ENCODE peak calls at places on chromosome 22, in ten cellular contexts. One of them, this sample, is unnamed.
A peak's percentile ranks its signal among the peaks of the same experiment; 100 is the strongest.

GRCh38 chr22:29393019-29393608 is 4.7 kb upstream of the AP1B1 start:
- DNase-seq in mucosa of descending colon: no peak
- DNase-seq in PC-3: no peak
- DNase-seq in esophagus squamous epithelium: no peak
- DNase-seq in GM06990: no peak
- DNase-seq in K562: no peak
- DNase-seq in astrocyte of the spinal cord: no peak
- DNase-seq in kidney epithelial cell: no peak
- DNase-seq in cardiac fibroblast: no peak
- DNase-seq in spleen: no peak
- DNase-seq in this sample: no peak

GRCh38 chr22:39938509-39938908 is 21.7 kb upstream of the TMA7B start:
- DNase-seq in mucosa of descending colon: no peak
- DNase-seq in PC-3: no peak
- DNase-seq in esophagus squamous epithelium: no peak
- DNase-seq in GM06990: no peak
- DNase-seq in K562: peak; percentile 29
- DNase-seq in astrocyte of the spinal cord: no peak
- DNase-seq in kidney epithelial cell: no peak
- DNase-seq in cardiac fibroblast: no peak
- DNase-seq in spleen: no peak
- DNase-seq in this sample: no peak

GRCh38 chr22:35301370-35301874 is 1.7 kb downstream of the TOM1 start:
- DNase-seq in mucosa of descending colon: no peak
- DNase-seq in PC-3: peak; percentile 79
- DNase-seq in esophagus squamous epithelium: no peak
- DNase-seq in GM06990: no peak
- DNase-seq in K562: peak; percentile 20
- DNase-seq in astrocyte of the spinal cord: peak; percentile 85
- DNase-seq in kidney epithelial cell: no peak
- DNase-seq in cardiac fibroblast: peak; percentile 98
- DNase-seq in spleen: peak; percentile 81
- DNase-seq in this sample: peak; percentile 39

GRCh38 chr22:46251266-46251665 is 1.2 kb upstream of the CDPF1 start:
- DNase-seq in mucosa of descending colon: no peak
- DNase-seq in PC-3: no peak
- DNase-seq in esophagus squamous epithelium: no peak
- DNase-seq in GM06990: no peak
- DNase-seq in K562: no peak
- DNase-seq in astrocyte of the spinal cord: no peak
- DNase-seq in kidney epithelial cell: no peak
- DNase-seq in cardiac fibroblast: no peak
- DNase-seq in spleen: no peak
- DNase-seq in this sample: no peak

GRCh38 chr22:47865626-47866025 is 1103.2 kb downstream of the TBC1D22A start:
- DNase-seq in mucosa of descending colon: no peak
- DNase-seq in PC-3: no peak
- DNase-seq in esophagus squamous epithelium: no peak
- DNase-seq in GM06990: no peak
- DNase-seq in K562: no peak
- DNase-seq in astrocyte of the spinal cord: no peak
- DNase-seq in kidney epithelial cell: no peak
- DNase-seq in cardiac fibroblast: no peak
- DNase-seq in spleen: no peak
- DNase-seq in this sample: no peak

GRCh38 chr22:44088976-44089570 is 65.0 kb downstream of the PARVB start:
- DNase-seq in mucosa of descending colon: no peak
- DNase-seq in PC-3: no peak
- DNase-seq in esophagus squamous epithelium: no peak
- DNase-seq in GM06990: no peak
- DNase-seq in K562: no peak
- DNase-seq in astrocyte of the spinal cord: peak; percentile 46
- DNase-seq in kidney epithelial cell: peak; percentile 25
- DNase-seq in cardiac fibroblast: peak; percentile 17
- DNase-seq in spleen: no peak
- DNase-seq in this sample: peak; percentile 2

GRCh38 chr22:44669725-44670027 is 32.3 kb upstream of the PRR5 start:
- DNase-seq in mucosa of descending colon: peak; percentile 50
- DNase-seq in PC-3: no peak
- DNase-seq in esophagus squamous epithelium: no peak
- DNase-seq in GM06990: no peak
- DNase-seq in K562: peak; percentile 60
- DNase-seq in astrocyte of the spinal cord: no peak
- DNase-seq in kidney epithelial cell: no peak
- DNase-seq in cardiac fibroblast: no peak
- DNase-seq in spleen: no peak
- DNase-seq in this sample: no peak

GRCh38 chr22:35961480-35961902 is 67.1 kb downstream of the RBFOX2 start:
- DNase-seq in mucosa of descending colon: no peak
- DNase-seq in PC-3: no peak
- DNase-seq in esophagus squamous epithelium: no peak
- DNase-seq in GM06990: no peak
- DNase-seq in K562: no peak
- DNase-seq in astrocyte of the spinal cord: peak; percentile 82
- DNase-seq in kidney epithelial cell: peak; percentile 63
- DNase-seq in cardiac fibroblast: peak; percentile 91
- DNase-seq in spleen: no peak
- DNase-seq in this sample: peak; percentile 86

DNA sequence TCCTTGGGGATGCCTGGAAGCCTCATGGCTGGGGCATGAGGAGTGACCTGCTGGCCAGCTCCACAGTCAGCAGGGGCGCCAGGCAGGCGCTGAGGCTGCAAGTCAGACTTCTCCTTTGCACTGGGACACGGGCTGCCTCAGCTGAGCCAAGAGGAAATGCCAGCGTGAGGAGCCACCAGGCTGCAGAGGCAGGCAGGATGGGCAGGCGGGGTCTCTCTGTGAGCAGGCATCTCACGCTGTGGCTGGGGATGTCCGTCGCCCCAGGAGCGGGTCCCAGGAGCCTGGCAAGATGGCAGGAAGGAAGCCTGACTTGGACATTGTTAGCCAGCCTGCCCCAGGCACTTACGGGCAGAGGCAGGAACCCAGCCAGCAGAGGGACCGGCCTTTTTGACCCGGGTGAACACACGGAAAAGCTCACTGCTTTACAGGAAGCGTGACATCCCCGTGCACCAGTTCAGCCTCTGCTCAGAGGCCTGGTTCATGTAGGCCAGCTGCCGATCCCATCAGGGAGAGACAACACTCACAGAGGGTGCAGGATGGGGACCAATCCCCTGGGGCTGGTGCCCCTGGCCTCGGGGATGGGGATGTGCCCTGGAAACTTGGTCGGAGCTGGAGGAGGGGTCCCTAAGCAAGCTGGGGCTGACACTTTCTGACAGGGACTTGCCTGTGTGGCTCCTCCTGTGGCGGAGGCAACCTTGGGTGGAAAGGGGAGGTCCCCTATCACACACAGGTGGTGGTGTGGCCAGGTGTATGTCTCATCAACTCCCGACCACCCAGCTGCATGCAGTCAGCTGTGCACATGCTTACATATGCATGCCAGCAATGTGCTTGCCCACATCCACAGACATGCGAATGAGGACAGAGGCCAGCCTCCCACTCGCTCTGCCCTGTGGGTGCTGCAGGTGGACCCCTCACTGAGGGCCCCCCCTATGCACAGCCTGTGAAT is 10.0 kb downstream of the GNB1L start:
- DNase-seq in mucosa of descending colon: peak; percentile 67
- DNase-seq in PC-3: peak; percentile 15
- DNase-seq in esophagus squamous epithelium: no peak
- DNase-seq in GM06990: no peak
- DNase-seq in K562: no peak
- DNase-seq in astrocyte of the spinal cord: no peak
- DNase-seq in kidney epithelial cell: no peak
- DNase-seq in cardiac fibroblast: peak; percentile 67
- DNase-seq in spleen: peak; percentile 93
- DNase-seq in this sample: peak; percentile 59
- TF ChIP-seq CTCF in mucosa of descending colon: no peak
- TF ChIP-seq CTCF in PC-3: no peak
- TF ChIP-seq CTCF in esophagus squamous epithelium: no peak
- TF ChIP-seq CTCF in GM06990: no peak
- TF ChIP-seq CTCF in K562: no peak
- TF ChIP-seq CTCF in astrocyte of the spinal cord: no peak
- TF ChIP-seq CTCF in kidney epithelial cell: no peak
- TF ChIP-seq CTCF in cardiac fibroblast: no peak
- TF ChIP-seq CTCF in spleen: no peak
- TF ChIP-seq CTCF in this sample: no peak

GRCh38 chr22:22099833-22100812 is 117.5 kb upstream of the TOP3B start:
- DNase-seq in mucosa of descending colon: no peak
- DNase-seq in PC-3: peak; percentile 39
- DNase-seq in esophagus squamous epithelium: no peak
- DNase-seq in GM06990: no peak
- DNase-seq in K562: no peak
- DNase-seq in astrocyte of the spinal cord: no peak
- DNase-seq in kidney epithelial cell: no peak
- DNase-seq in cardiac fibroblast: peak; percentile 8
- DNase-seq in spleen: no peak
- DNase-seq in this sample: no peak
- TF ChIP-seq CTCF in mucosa of descending colon: no peak
- TF ChIP-seq CTCF in PC-3: peak; percentile 60
- TF ChIP-seq CTCF in esophagus squamous epithelium: no peak
- TF ChIP-seq CTCF in GM06990: peak; percentile 68
- TF ChIP-seq CTCF in K562: no peak
- TF ChIP-seq CTCF in astrocyte of the spinal cord: peak; percentile 63
- TF ChIP-seq CTCF in kidney epithelial cell: peak; percentile 64
- TF ChIP-seq CTCF in cardiac fibroblast: peak; percentile 62
- TF ChIP-seq CTCF in spleen: no peak
- TF ChIP-seq CTCF in this sample: peak; percentile 65

GRCh38 chr22:38017939-38018885 is 33.9 kb upstream of the SOX10 start:
- DNase-seq in mucosa of descending colon: no peak
- DNase-seq in PC-3: no peak
- DNase-seq in esophagus squamous epithelium: no peak
- DNase-seq in GM06990: no peak
- DNase-seq in K562: peak; percentile 27
- DNase-seq in astrocyte of the spinal cord: no peak
- DNase-seq in kidney epithelial cell: no peak
- DNase-seq in cardiac fibroblast: no peak
- DNase-seq in spleen: no peak
- DNase-seq in this sample: no peak

GRCh38 chr22:38017272-38017920 is 33.0 kb upstream of the SOX10 start:
- DNase-seq in mucosa of descending colon: peak; percentile 82
- DNase-seq in PC-3: no peak
- DNase-seq in esophagus squamous epithelium: no peak
- DNase-seq in GM06990: no peak
- DNase-seq in K562: no peak
- DNase-seq in astrocyte of the spinal cord: peak; percentile 24
- DNase-seq in kidney epithelial cell: no peak
- DNase-seq in cardiac fibroblast: peak; percentile 88
- DNase-seq in spleen: no peak
- DNase-seq in this sample: peak; percentile 8

GRCh38 chr22:38021201-38021600 is 36.0 kb upstream of the PICK1 start:
- DNase-seq in mucosa of descending colon: no peak
- DNase-seq in PC-3: no peak
- DNase-seq in esophagus squamous epithelium: no peak
- DNase-seq in GM06990: no peak
- DNase-seq in K562: no peak
- DNase-seq in astrocyte of the spinal cord: no peak
- DNase-seq in kidney epithelial cell: no peak
- DNase-seq in cardiac fibroblast: no peak
- DNase-seq in spleen: no peak
- DNase-seq in this sample: no peak

GRCh38 chr22:38016182-38017078 is 32.1 kb upstream of the SOX10 start:
- DNase-seq in mucosa of descending colon: no peak
- DNase-seq in PC-3: peak; percentile 66
- DNase-seq in esophagus squamous epithelium: no peak
- DNase-seq in GM06990: no peak
- DNase-seq in K562: no peak
- DNase-seq in astrocyte of the spinal cord: no peak
- DNase-seq in kidney epithelial cell: no peak
- DNase-seq in cardiac fibroblast: peak; percentile 84
- DNase-seq in spleen: no peak
- DNase-seq in this sample: no peak

DNA sequence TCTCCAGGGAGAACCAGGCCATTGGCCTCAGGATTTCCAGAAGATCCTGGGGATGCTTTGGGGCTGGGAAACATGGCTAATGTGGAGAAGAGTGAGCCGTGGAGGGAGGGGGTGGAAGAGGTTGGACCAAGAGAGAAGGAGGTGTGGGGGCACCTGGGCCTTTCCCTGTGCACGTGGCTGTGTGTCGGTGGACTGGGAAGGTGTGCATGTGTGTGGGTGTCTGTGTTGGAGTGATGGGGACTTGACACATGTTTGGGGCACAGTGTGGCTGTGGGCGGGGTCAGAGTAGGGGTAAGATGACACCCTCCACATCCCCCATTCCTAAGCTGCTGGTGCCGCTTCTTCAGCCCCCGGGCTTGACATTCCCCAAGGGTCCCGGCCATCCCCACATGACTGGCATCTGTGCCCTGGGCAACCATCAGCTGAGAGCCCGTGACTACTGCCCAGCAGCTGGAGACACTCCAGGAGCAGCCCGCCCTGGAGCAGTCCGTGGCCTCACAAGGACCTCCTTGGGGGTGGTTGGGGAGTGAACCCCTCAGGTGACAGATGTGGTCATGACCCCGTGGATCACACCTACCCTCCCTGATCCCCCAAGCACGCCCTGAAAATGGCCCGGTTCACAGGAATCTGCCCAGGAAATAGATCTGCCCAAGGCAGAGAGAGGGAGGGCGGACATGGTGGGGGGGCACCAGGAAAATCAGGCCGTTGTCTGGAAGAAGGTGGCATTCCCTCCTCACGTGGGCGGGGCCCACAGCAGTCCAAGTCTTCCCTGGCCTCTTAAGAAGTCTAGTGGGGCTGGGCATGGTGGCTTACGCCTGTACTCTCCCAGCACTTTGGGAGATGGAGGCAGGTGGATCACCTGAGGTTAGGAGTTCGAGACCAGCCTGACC is 34.8 kb upstream of the SOX10 start:
- DNase-seq in mucosa of descending colon: no peak
- DNase-seq in PC-3: no peak
- DNase-seq in esophagus squamous epithelium: no peak
- DNase-seq in GM06990: no peak
- DNase-seq in K562: no peak
- DNase-seq in astrocyte of the spinal cord: no peak
- DNase-seq in kidney epithelial cell: no peak
- DNase-seq in cardiac fibroblast: no peak
- DNase-seq in spleen: no peak
- DNase-seq in this sample: no peak
- TF ChIP-seq CTCF in mucosa of descending colon: no peak
- TF ChIP-seq CTCF in PC-3: no peak
- TF ChIP-seq CTCF in esophagus squamous epithelium: no peak
- TF ChIP-seq CTCF in GM06990: no peak
- TF ChIP-seq CTCF in K562: no peak
- TF ChIP-seq CTCF in astrocyte of the spinal cord: no peak
- TF ChIP-seq CTCF in kidney epithelial cell: no peak
- TF ChIP-seq CTCF in cardiac fibroblast: no peak
- TF ChIP-seq CTCF in spleen: no peak
- TF ChIP-seq CTCF in this sample: no peak

GRCh38 chr22:19611590-19611989 is 87.4 kb upstream of the CLDN5 start:
- DNase-seq in mucosa of descending colon: no peak
- DNase-seq in PC-3: no peak
- DNase-seq in esophagus squamous epithelium: no peak
- DNase-seq in GM06990: no peak
- DNase-seq in K562: no peak
- DNase-seq in astrocyte of the spinal cord: no peak
- DNase-seq in kidney epithelial cell: no peak
- DNase-seq in cardiac fibroblast: no peak
- DNase-seq in spleen: no peak
- DNase-seq in this sample: no peak

GRCh38 chr22:19615867-19616581 is 91.8 kb upstream of the CLDN5 start:
- DNase-seq in mucosa of descending colon: no peak
- DNase-seq in PC-3: no peak
- DNase-seq in esophagus squamous epithelium: no peak
- DNase-seq in GM06990: no peak
- DNase-seq in K562: no peak
- DNase-seq in astrocyte of the spinal cord: no peak
- DNase-seq in kidney epithelial cell: no peak
- DNase-seq in cardiac fibroblast: no peak
- DNase-seq in spleen: no peak
- DNase-seq in this sample: no peak

GRCh38 chr22:19612866-19613572 is 88.8 kb upstream of the CLDN5 start:
- DNase-seq in mucosa of descending colon: no peak
- DNase-seq in PC-3: no peak
- DNase-seq in esophagus squamous epithelium: no peak
- DNase-seq in GM06990: no peak
- DNase-seq in K562: no peak
- DNase-seq in astrocyte of the spinal cord: no peak
- DNase-seq in kidney epithelial cell: no peak
- DNase-seq in cardiac fibroblast: no peak
- DNase-seq in spleen: no peak
- DNase-seq in this sample: no peak

GRCh38 chr22:19614546-19614884 is 90.3 kb upstream of the CLDN5 start:
- DNase-seq in mucosa of descending colon: no peak
- DNase-seq in PC-3: no peak
- DNase-seq in esophagus squamous epithelium: no peak
- DNase-seq in GM06990: no peak
- DNase-seq in K562: no peak
- DNase-seq in astrocyte of the spinal cord: no peak
- DNase-seq in kidney epithelial cell: no peak
- DNase-seq in cardiac fibroblast: no peak
- DNase-seq in spleen: no peak
- DNase-seq in this sample: no peak

DNA sequence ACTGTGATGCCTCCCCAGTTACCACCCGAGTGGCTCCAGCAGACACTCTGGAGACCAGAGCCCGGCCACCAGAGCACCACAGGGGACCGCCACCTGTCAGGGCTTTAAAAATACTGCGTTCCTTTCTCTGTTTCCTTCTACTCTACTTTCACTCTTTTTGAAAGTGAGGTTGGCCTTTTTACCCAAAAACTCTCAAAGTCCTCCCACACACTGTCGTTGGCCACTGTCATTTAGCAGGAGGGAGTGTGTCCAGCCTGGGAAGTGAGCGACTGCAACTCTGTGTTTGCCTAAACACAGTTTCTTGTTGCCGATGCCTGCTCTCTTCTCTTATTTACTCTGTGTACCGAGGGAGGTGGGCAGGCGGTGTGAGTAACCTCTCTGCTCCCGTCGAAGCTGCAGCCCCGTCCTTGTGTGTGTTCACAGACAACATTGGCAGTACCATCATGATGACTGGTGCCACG is 90.8 kb upstream of the CLDN5 start:
- DNase-seq in mucosa of descending colon: no peak
- DNase-seq in PC-3: no peak
- DNase-seq in esophagus squamous epithelium: no peak
- DNase-seq in GM06990: no peak
- DNase-seq in K562: no peak
- DNase-seq in astrocyte of the spinal cord: no peak
- DNase-seq in kidney epithelial cell: no peak
- DNase-seq in cardiac fibroblast: no peak
- DNase-seq in spleen: no peak
- DNase-seq in this sample: no peak
- TF ChIP-seq CTCF in mucosa of descending colon: no peak
- TF ChIP-seq CTCF in PC-3: no peak
- TF ChIP-seq CTCF in esophagus squamous epithelium: no peak
- TF ChIP-seq CTCF in GM06990: no peak
- TF ChIP-seq CTCF in K562: no peak
- TF ChIP-seq CTCF in astrocyte of the spinal cord: no peak
- TF ChIP-seq CTCF in kidney epithelial cell: no peak
- TF ChIP-seq CTCF in cardiac fibroblast: no peak
- TF ChIP-seq CTCF in spleen: no peak
- TF ChIP-seq CTCF in this sample: no peak

This sample was measured in HFFc6.